ENCODE peak calls at places on chromosomes 16 and 17, in seven cellular contexts. P is GM13976, O is caudate nucleus, H is EH, Z is NCI-H460, J is dorsolateral prefrontal cortex, X is GDM1. U is an unnamed sample.

GRCh38 chr17:51200295-51200694 is 34.1 kb downstream of the NME2 start:
- DNase-seq in P (no peak), O (no peak), H (no peak), Z (no peak), J (no peak), X (no peak), U (no peak)

GRCh38 chr16:21599994-21600773 is 807 bp downstream of the METTL9 start:
- DNase-seq in P (peak; percentile 22), O (peak; percentile 17), H (peak; percentile 49), Z (no peak), J (no peak), X (no peak), U (no peak)

GRCh38 chr16:10122546-10122945 is 59.7 kb downstream of the GRIN2A start:
- DNase-seq in P (no peak), O (no peak), H (no peak), Z (no peak), J (no peak), X (no peak), U (no peak)

GRCh38 chr17:610285-610684 is 104.4 kb downstream of the VPS53 start:
- DNase-seq in P (no peak), O (no peak), H (no peak), Z (no peak), J (no peak), X (no peak), U (no peak)

GRCh38 chr17:28204751-28205150 is 114.2 kb upstream of the TMEM97 start:
- DNase-seq in P (no peak), O (no peak), H (peak; percentile 75), Z (no peak), J (no peak), X (no peak), U (no peak)

GRCh38 chr17:44398692-44399691 is 9.5 kb upstream of the ITGA2B start:
- DNase-seq in P (no peak), O (peak; percentile 50), H (no peak), Z (no peak), J (no peak), X (no peak), U (no peak)

GRCh38 chr17:31724619-31725018 is 134.4 kb downstream of the COPRS start:
- DNase-seq in P (no peak), O (no peak), H (peak; percentile 61), Z (no peak), J (no peak), X (no peak), U (no peak)

GRCh38 chr17:72199256-72199655 is 78.4 kb downstream of the SOX9 start:
- DNase-seq in P (no peak), O (no peak), H (no peak), Z (no peak), J (no peak), X (no peak), U (no peak)

GRCh38 chr17:3845754-3846738 is at the start of gene NCBP3:
- DNase-seq in P (peak; percentile 99), O (peak; percentile 87), H (peak; percentile 92), Z (peak; percentile 93), J (peak; percentile 92), X (peak; percentile 93), U (peak; percentile 72)

GRCh38 chr17:42843358-42843934 is 934 bp upstream of the AOC2 start:
- DNase-seq in P (peak; percentile 53), O (no peak), H (peak; percentile 72), Z (peak; percentile 77), J (no peak), X (peak; percentile 40), U (no peak)

GRCh38 chr16:75131081-75131480 is 14.5 kb upstream of the LDHD start:
- DNase-seq in P (no peak), O (no peak), H (no peak), Z (no peak), J (no peak), X (no peak), U (no peak)

GRCh38 chr17:44278006-44278405 is 10.1 kb upstream of the SLC4A1 start:
- DNase-seq in P (peak; percentile 4), O (no peak), H (peak; percentile 9), Z (no peak), J (no peak), X (no peak), U (no peak)

GRCh38 chr17:8175795-8176196 is 384 bp downstream of the TMEM107 start:
- DNase-seq in P (no peak), O (no peak), H (peak; percentile 29), Z (no peak), J (no peak), X (no peak), U (no peak)

GRCh38 chr16:70688266-70688742 is 2.5 kb upstream of the MTSS2 start:
- DNase-seq in P (no peak), O (peak; percentile 90), H (peak; percentile 82), Z (no peak), J (peak; percentile 85), X (no peak), U (no peak)

GRCh38 chr17:43068570-43069367 is 43.7 kb downstream of the RND2 start:
- DNase-seq in P (no peak), O (no peak), H (no peak), Z (peak; percentile 2), J (no peak), X (no peak), U (no peak)

GRCh38 chr16:86529160-86529559 is 18.8 kb downstream of the FOXF1 start:
- DNase-seq in P (no peak), O (no peak), H (peak; percentile 81), Z (no peak), J (no peak), X (no peak), U (no peak)

GRCh38 chr17:68378202-68379149 is 78.8 kb downstream of the WIPI1 start:
- DNase-seq in P (no peak), O (peak; percentile 17), H (peak; percentile 93), Z (peak; percentile 96), J (peak; percentile 42), X (no peak), U (no peak)

GRCh38 chr16:57314161-57314785 is 29.8 kb upstream of the PLLP start:
- DNase-seq in P (peak; percentile 44), O (no peak), H (no peak), Z (no peak), J (no peak), X (no peak), U (no peak)